ENCODE peak calls at places on chromosomes 2 and 18, in eight cellular contexts. One of them, this sample, is unnamed.

GRCh38 chr18:13660510-13660909 is 65.8 kb downstream of the FAM210A start:
- DNase-seq in right cardiac atrium: no peak
- DNase-seq in T-helper 17 cell: no peak
- DNase-seq in Peyer's patch: no peak
- DNase-seq in activated naive CD8-positive, alpha-beta T cell treated with anti-CD3 and anti-CD28 coated beads, Interleukin-2, amount 50 U/mL, for 24 hours: no peak
- DNase-seq in HepG2: no peak
- DNase-seq in B cell: no peak
- DNase-seq in cardiac fibroblast: peak
- DNase-seq in this sample: no peak

GRCh38 chr2:96916156-96917007 is 46.5 kb upstream of the SEMA4C start:
- DNase-seq in right cardiac atrium: no peak
- DNase-seq in T-helper 17 cell: no peak
- DNase-seq in Peyer's patch: no peak
- DNase-seq in activated naive CD8-positive, alpha-beta T cell treated with anti-CD3 and anti-CD28 coated beads, Interleukin-2, amount 50 U/mL, for 24 hours: no peak
- DNase-seq in HepG2: no peak
- DNase-seq in B cell: no peak
- DNase-seq in cardiac fibroblast: no peak
- DNase-seq in this sample: peak

GRCh38 chr2:175203621-175204496 is 22.3 kb upstream of the ATP5MC3 start:
- DNase-seq in right cardiac atrium: peak
- DNase-seq in T-helper 17 cell: peak
- DNase-seq in Peyer's patch: peak
- DNase-seq in activated naive CD8-positive, alpha-beta T cell treated with anti-CD3 and anti-CD28 coated beads, Interleukin-2, amount 50 U/mL, for 24 hours: peak
- DNase-seq in HepG2: peak
- DNase-seq in B cell: no peak
- DNase-seq in cardiac fibroblast: peak
- DNase-seq in this sample: peak

GRCh38 chr2:100416939-100417744 is at the start of gene CHST10:
- DNase-seq in right cardiac atrium: peak
- DNase-seq in T-helper 17 cell: peak
- DNase-seq in Peyer's patch: peak
- DNase-seq in activated naive CD8-positive, alpha-beta T cell treated with anti-CD3 and anti-CD28 coated beads, Interleukin-2, amount 50 U/mL, for 24 hours: peak
- DNase-seq in HepG2: peak
- DNase-seq in B cell: peak
- DNase-seq in cardiac fibroblast: peak
- DNase-seq in this sample: peak

GRCh38 chr18:58967643-58968291 is 103.1 kb downstream of the ZNF532 start:
- DNase-seq in right cardiac atrium: no peak
- DNase-seq in T-helper 17 cell: no peak
- DNase-seq in Peyer's patch: no peak
- DNase-seq in activated naive CD8-positive, alpha-beta T cell treated with anti-CD3 and anti-CD28 coated beads, Interleukin-2, amount 50 U/mL, for 24 hours: no peak
- DNase-seq in HepG2: no peak
- DNase-seq in B cell: no peak
- DNase-seq in cardiac fibroblast: no peak
- DNase-seq in this sample: no peak

GRCh38 chr18:41751161-41751560 is 203.9 kb upstream of the PIK3C3 start:
- DNase-seq in right cardiac atrium: no peak
- DNase-seq in T-helper 17 cell: no peak
- DNase-seq in Peyer's patch: no peak
- DNase-seq in activated naive CD8-positive, alpha-beta T cell treated with anti-CD3 and anti-CD28 coated beads, Interleukin-2, amount 50 U/mL, for 24 hours: no peak
- DNase-seq in HepG2: no peak
- DNase-seq in B cell: no peak
- DNase-seq in cardiac fibroblast: no peak
- DNase-seq in this sample: no peak

GRCh38 chr2:101738649-101739048 is 41.1 kb downstream of the MAP4K4 start:
- DNase-seq in right cardiac atrium: no peak
- DNase-seq in T-helper 17 cell: no peak
- DNase-seq in Peyer's patch: no peak
- DNase-seq in activated naive CD8-positive, alpha-beta T cell treated with anti-CD3 and anti-CD28 coated beads, Interleukin-2, amount 50 U/mL, for 24 hours: no peak
- DNase-seq in HepG2: no peak
- DNase-seq in B cell: no peak
- DNase-seq in cardiac fibroblast: no peak
- DNase-seq in this sample: no peak

GRCh38 chr2:121617042-121617599 is 32.1 kb downstream of the CLASP1 start:
- DNase-seq in right cardiac atrium: no peak
- DNase-seq in T-helper 17 cell: no peak
- DNase-seq in Peyer's patch: no peak
- DNase-seq in activated naive CD8-positive, alpha-beta T cell treated with anti-CD3 and anti-CD28 coated beads, Interleukin-2, amount 50 U/mL, for 24 hours: no peak
- DNase-seq in HepG2: no peak
- DNase-seq in B cell: no peak
- DNase-seq in cardiac fibroblast: no peak
- DNase-seq in this sample: no peak